ENCODE peak calls at places on chromosomes 12 and 14, in nine cellular contexts. One of them, this sample, is unnamed.

GRCh38 chr14:68677476-68677875 is 115.4 kb downstream of the ZFP36L1 start:
- DNase-seq in astrocyte of the spinal cord: no peak
- DNase-seq in choroid plexus epithelial cell: no peak
- DNase-seq in CD8-positive, alpha-beta T cell: no peak
- DNase-seq in body of pancreas: no peak
- DNase-seq in heart right ventricle: no peak
- DNase-seq in mucosa of descending colon: no peak
- DNase-seq in HCT116: no peak
- DNase-seq in stomach: no peak
- DNase-seq in this sample: no peak

GRCh38 chr12:131038961-131039360 is 85.3 kb downstream of the ADGRD1 start:
- DNase-seq in astrocyte of the spinal cord: no peak
- DNase-seq in choroid plexus epithelial cell: no peak
- DNase-seq in CD8-positive, alpha-beta T cell: no peak
- DNase-seq in body of pancreas: no peak
- DNase-seq in heart right ventricle: no peak
- DNase-seq in mucosa of descending colon: peak
- DNase-seq in HCT116: no peak
- DNase-seq in stomach: no peak
- DNase-seq in this sample: no peak

GRCh38 chr14:101776315-101776714 is 14.8 kb downstream of the PPP2R5C start:
- DNase-seq in astrocyte of the spinal cord: no peak
- DNase-seq in choroid plexus epithelial cell: no peak
- DNase-seq in CD8-positive, alpha-beta T cell: no peak
- DNase-seq in body of pancreas: no peak
- DNase-seq in heart right ventricle: no peak
- DNase-seq in mucosa of descending colon: no peak
- DNase-seq in HCT116: no peak
- DNase-seq in stomach: no peak
- DNase-seq in this sample: no peak

GRCh38 chr12:31346211-31346610 is 20.3 kb upstream of the SINHCAF start:
- DNase-seq in astrocyte of the spinal cord: no peak
- DNase-seq in choroid plexus epithelial cell: no peak
- DNase-seq in CD8-positive, alpha-beta T cell: no peak
- DNase-seq in body of pancreas: no peak
- DNase-seq in heart right ventricle: no peak
- DNase-seq in mucosa of descending colon: no peak
- DNase-seq in HCT116: no peak
- DNase-seq in stomach: no peak
- DNase-seq in this sample: no peak

GRCh38 chr12:2877959-2878732 is 1.1 kb downstream of the RHNO1 start:
- DNase-seq in astrocyte of the spinal cord: peak
- DNase-seq in choroid plexus epithelial cell: peak
- DNase-seq in CD8-positive, alpha-beta T cell: no peak
- DNase-seq in body of pancreas: no peak
- DNase-seq in heart right ventricle: no peak
- DNase-seq in mucosa of descending colon: no peak
- DNase-seq in HCT116: no peak
- DNase-seq in stomach: no peak
- DNase-seq in this sample: peak

GRCh38 chr14:51862171-51862838 is 1.9 kb downstream of the GNG2 start:
- DNase-seq in astrocyte of the spinal cord: no peak
- DNase-seq in choroid plexus epithelial cell: no peak
- DNase-seq in CD8-positive, alpha-beta T cell: no peak
- DNase-seq in body of pancreas: no peak
- DNase-seq in heart right ventricle: no peak
- DNase-seq in mucosa of descending colon: no peak
- DNase-seq in HCT116: no peak
- DNase-seq in stomach: no peak
- DNase-seq in this sample: no peak

GRCh38 chr12:112116232-112117060 is 7.9 kb upstream of the NAA25 start:
- DNase-seq in astrocyte of the spinal cord: peak
- DNase-seq in choroid plexus epithelial cell: peak
- DNase-seq in CD8-positive, alpha-beta T cell: no peak
- DNase-seq in body of pancreas: peak
- DNase-seq in heart right ventricle: peak
- DNase-seq in mucosa of descending colon: no peak
- DNase-seq in HCT116: peak
- DNase-seq in stomach: peak
- DNase-seq in this sample: peak

GRCh38 chr14:74562515-74563232 is 49.4 kb downstream of the LTBP2 start:
- DNase-seq in astrocyte of the spinal cord: peak
- DNase-seq in choroid plexus epithelial cell: peak
- DNase-seq in CD8-positive, alpha-beta T cell: no peak
- DNase-seq in body of pancreas: no peak
- DNase-seq in heart right ventricle: no peak
- DNase-seq in mucosa of descending colon: no peak
- DNase-seq in HCT116: no peak
- DNase-seq in stomach: no peak
- DNase-seq in this sample: no peak

GRCh38 chr14:69571879-69572633 is 2.6 kb downstream of the CCDC177 start:
- DNase-seq in astrocyte of the spinal cord: no peak
- DNase-seq in choroid plexus epithelial cell: peak
- DNase-seq in CD8-positive, alpha-beta T cell: no peak
- DNase-seq in body of pancreas: peak
- DNase-seq in heart right ventricle: no peak
- DNase-seq in mucosa of descending colon: no peak
- DNase-seq in HCT116: no peak
- DNase-seq in stomach: peak
- DNase-seq in this sample: peak

GRCh38 chr12:459430-460258 is at the start of gene B4GALNT3:
- DNase-seq in astrocyte of the spinal cord: no peak
- DNase-seq in choroid plexus epithelial cell: no peak
- DNase-seq in CD8-positive, alpha-beta T cell: no peak
- DNase-seq in body of pancreas: peak
- DNase-seq in heart right ventricle: peak
- DNase-seq in mucosa of descending colon: peak
- DNase-seq in HCT116: peak
- DNase-seq in stomach: peak
- DNase-seq in this sample: no peak

GRCh38 chr12:34292736-34293625 is 270.7 kb downstream of the ALG10 start:
- DNase-seq in astrocyte of the spinal cord: no peak
- DNase-seq in choroid plexus epithelial cell: no peak
- DNase-seq in CD8-positive, alpha-beta T cell: no peak
- DNase-seq in body of pancreas: peak
- DNase-seq in heart right ventricle: peak
- DNase-seq in mucosa of descending colon: peak
- DNase-seq in HCT116: no peak
- DNase-seq in stomach: no peak
- DNase-seq in this sample: no peak

GRCh38 chr14:49971156-49972141 is 78.6 kb downstream of the ARF6 start:
- DNase-seq in astrocyte of the spinal cord: no peak
- DNase-seq in choroid plexus epithelial cell: peak
- DNase-seq in CD8-positive, alpha-beta T cell: peak
- DNase-seq in body of pancreas: no peak
- DNase-seq in heart right ventricle: no peak
- DNase-seq in mucosa of descending colon: no peak
- DNase-seq in HCT116: no peak
- DNase-seq in stomach: no peak
- DNase-seq in this sample: no peak

GRCh38 chr14:49969961-49970360 is 77.1 kb downstream of the ARF6 start:
- DNase-seq in astrocyte of the spinal cord: no peak
- DNase-seq in choroid plexus epithelial cell: no peak
- DNase-seq in CD8-positive, alpha-beta T cell: no peak
- DNase-seq in body of pancreas: no peak
- DNase-seq in heart right ventricle: no peak
- DNase-seq in mucosa of descending colon: no peak
- DNase-seq in HCT116: no peak
- DNase-seq in stomach: no peak
- DNase-seq in this sample: no peak

GRCh38 chr14:49972840-49973239 is 80.0 kb downstream of the ARF6 start:
- DNase-seq in astrocyte of the spinal cord: peak
- DNase-seq in choroid plexus epithelial cell: peak
- DNase-seq in CD8-positive, alpha-beta T cell: peak
- DNase-seq in body of pancreas: peak
- DNase-seq in heart right ventricle: no peak
- DNase-seq in mucosa of descending colon: peak
- DNase-seq in HCT116: peak
- DNase-seq in stomach: peak
- DNase-seq in this sample: peak

GRCh38 chr14:49972199-49972671 is 79.4 kb downstream of the ARF6 start:
- DNase-seq in astrocyte of the spinal cord: peak
- DNase-seq in choroid plexus epithelial cell: peak
- DNase-seq in CD8-positive, alpha-beta T cell: no peak
- DNase-seq in body of pancreas: peak
- DNase-seq in heart right ventricle: no peak
- DNase-seq in mucosa of descending colon: no peak
- DNase-seq in HCT116: no peak
- DNase-seq in stomach: no peak
- DNase-seq in this sample: peak

DNA sequence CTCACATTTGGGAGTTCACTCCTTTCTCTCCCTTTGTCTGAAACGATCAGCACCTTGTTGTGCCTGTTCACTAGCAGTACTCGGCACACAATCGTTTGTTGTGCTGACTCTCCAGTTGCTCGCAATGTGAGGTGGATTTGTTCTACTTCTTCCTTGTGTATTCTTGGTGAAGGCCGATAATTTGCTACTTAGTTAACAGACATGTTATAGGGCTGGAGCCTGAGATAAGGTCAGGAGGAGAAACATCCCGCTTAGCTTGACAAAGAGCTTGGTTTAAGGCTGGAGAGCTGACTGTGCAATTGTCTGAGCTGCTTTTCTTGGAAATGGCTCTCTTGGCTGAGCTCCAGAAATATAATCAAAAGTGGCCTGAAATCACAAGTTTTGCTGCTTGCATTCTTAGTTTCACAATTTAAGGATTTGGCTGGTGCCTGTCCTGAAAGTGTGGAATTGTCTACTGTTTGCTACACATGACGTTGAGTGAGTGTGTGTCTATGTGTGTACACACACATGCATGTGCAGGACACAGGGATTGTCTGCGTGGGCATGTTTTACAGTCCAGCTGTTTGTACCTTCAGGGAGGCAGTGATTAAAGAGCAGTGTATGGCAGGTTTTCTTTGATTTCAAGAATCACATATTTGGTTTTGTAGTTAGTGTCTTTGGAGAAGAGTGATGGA is 77.7 kb downstream of the ARF6 start:
- DNase-seq in astrocyte of the spinal cord: peak
- DNase-seq in choroid plexus epithelial cell: peak
- DNase-seq in CD8-positive, alpha-beta T cell: no peak
- DNase-seq in body of pancreas: no peak
- DNase-seq in heart right ventricle: no peak
- DNase-seq in mucosa of descending colon: no peak
- DNase-seq in HCT116: no peak
- DNase-seq in stomach: peak
- DNase-seq in this sample: peak
- H3K4me3 ChIP-seq in astrocyte of the spinal cord: no peak
- H3K4me3 ChIP-seq in choroid plexus epithelial cell: no peak
- H3K4me3 ChIP-seq in CD8-positive, alpha-beta T cell: peak
- H3K4me3 ChIP-seq in body of pancreas: no peak
- H3K4me3 ChIP-seq in heart right ventricle: no peak
- H3K4me3 ChIP-seq in mucosa of descending colon: no peak
- H3K4me3 ChIP-seq in HCT116: no peak
- H3K4me3 ChIP-seq in stomach: no peak
- H3K4me3 ChIP-seq in this sample: no peak

GRCh38 chr12:117193903-117194302 is 3.6 kb upstream of the FBXO21 start:
- DNase-seq in astrocyte of the spinal cord: no peak
- DNase-seq in choroid plexus epithelial cell: no peak
- DNase-seq in CD8-positive, alpha-beta T cell: no peak
- DNase-seq in body of pancreas: no peak
- DNase-seq in heart right ventricle: no peak
- DNase-seq in mucosa of descending colon: no peak
- DNase-seq in HCT116: no peak
- DNase-seq in stomach: no peak
- DNase-seq in this sample: no peak
- TF ChIP-seq CTCF in astrocyte of the spinal cord: no peak
- TF ChIP-seq CTCF in choroid plexus epithelial cell: no peak
- TF ChIP-seq CTCF in CD8-positive, alpha-beta T cell: no peak
- TF ChIP-seq CTCF in body of pancreas: no peak
- TF ChIP-seq CTCF in heart right ventricle: no peak
- TF ChIP-seq CTCF in mucosa of descending colon: no peak
- TF ChIP-seq CTCF in HCT116: no peak
- TF ChIP-seq CTCF in stomach: no peak
- TF ChIP-seq CTCF in this sample: no peak

DNA sequence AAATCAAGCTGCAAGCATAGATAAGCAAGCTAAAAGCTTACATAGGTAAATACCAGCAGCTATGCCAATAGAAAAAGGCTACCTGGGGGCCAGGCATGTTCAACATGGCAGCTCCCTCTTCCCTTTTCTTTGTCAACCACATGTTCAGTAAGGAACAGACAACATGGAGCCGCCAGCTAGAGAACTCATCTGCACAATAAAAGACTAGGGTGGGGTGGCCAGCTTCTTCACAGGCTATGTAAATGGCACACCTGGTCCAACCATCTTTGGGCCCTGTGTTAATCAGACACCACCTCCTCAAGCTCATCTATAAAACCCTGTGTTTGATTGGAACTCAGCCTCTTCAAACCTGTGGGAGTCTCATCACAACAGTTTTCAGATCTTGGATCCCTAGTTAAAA is 129.8 kb upstream of the TMPO start:
- DNase-seq in astrocyte of the spinal cord: no peak
- DNase-seq in choroid plexus epithelial cell: no peak
- DNase-seq in CD8-positive, alpha-beta T cell: no peak
- DNase-seq in body of pancreas: no peak
- DNase-seq in heart right ventricle: no peak
- DNase-seq in mucosa of descending colon: no peak
- DNase-seq in HCT116: no peak
- DNase-seq in stomach: no peak
- DNase-seq in this sample: no peak
- H3K4me3 ChIP-seq in astrocyte of the spinal cord: no peak
- H3K4me3 ChIP-seq in choroid plexus epithelial cell: no peak
- H3K4me3 ChIP-seq in CD8-positive, alpha-beta T cell: no peak
- H3K4me3 ChIP-seq in body of pancreas: no peak
- H3K4me3 ChIP-seq in heart right ventricle: no peak
- H3K4me3 ChIP-seq in mucosa of descending colon: no peak
- H3K4me3 ChIP-seq in HCT116: no peak
- H3K4me3 ChIP-seq in stomach: no peak
- H3K4me3 ChIP-seq in this sample: no peak

GRCh38 chr12:118053071-118053985 is 7.7 kb downstream of the WSB2 start:
- DNase-seq in astrocyte of the spinal cord: no peak
- DNase-seq in choroid plexus epithelial cell: no peak
- DNase-seq in CD8-positive, alpha-beta T cell: no peak
- DNase-seq in body of pancreas: no peak
- DNase-seq in heart right ventricle: no peak
- DNase-seq in mucosa of descending colon: no peak
- DNase-seq in HCT116: no peak
- DNase-seq in stomach: no peak
- DNase-seq in this sample: peak

GRCh38 chr12:118052324-118053070 is 8.5 kb downstream of the WSB2 start:
- DNase-seq in astrocyte of the spinal cord: peak
- DNase-seq in choroid plexus epithelial cell: peak
- DNase-seq in CD8-positive, alpha-beta T cell: no peak
- DNase-seq in body of pancreas: peak
- DNase-seq in heart right ventricle: peak
- DNase-seq in mucosa of descending colon: peak
- DNase-seq in HCT116: peak
- DNase-seq in stomach: peak
- DNase-seq in this sample: peak

GRCh38 chr12:118055865-118056773 is 4.9 kb downstream of the WSB2 start:
- DNase-seq in astrocyte of the spinal cord: no peak
- DNase-seq in choroid plexus epithelial cell: no peak
- DNase-seq in CD8-positive, alpha-beta T cell: no peak
- DNase-seq in body of pancreas: peak
- DNase-seq in heart right ventricle: no peak
- DNase-seq in mucosa of descending colon: no peak
- DNase-seq in HCT116: no peak
- DNase-seq in stomach: peak
- DNase-seq in this sample: no peak

GRCh38 chr12:118058227-118058626 is 2.8 kb downstream of the WSB2 start:
- DNase-seq in astrocyte of the spinal cord: no peak
- DNase-seq in choroid plexus epithelial cell: no peak
- DNase-seq in CD8-positive, alpha-beta T cell: no peak
- DNase-seq in body of pancreas: no peak
- DNase-seq in heart right ventricle: no peak
- DNase-seq in mucosa of descending colon: no peak
- DNase-seq in HCT116: no peak
- DNase-seq in stomach: no peak
- DNase-seq in this sample: no peak

GRCh38 chr12:118055144-118055557 is 5.8 kb downstream of the WSB2 start:
- DNase-seq in astrocyte of the spinal cord: peak
- DNase-seq in choroid plexus epithelial cell: peak
- DNase-seq in CD8-positive, alpha-beta T cell: peak
- DNase-seq in body of pancreas: peak
- DNase-seq in heart right ventricle: peak
- DNase-seq in mucosa of descending colon: no peak
- DNase-seq in HCT116: no peak
- DNase-seq in stomach: peak
- DNase-seq in this sample: peak
- TF ChIP-seq CTCF in astrocyte of the spinal cord: peak
- TF ChIP-seq CTCF in choroid plexus epithelial cell: peak
- TF ChIP-seq CTCF in CD8-positive, alpha-beta T cell: peak
- TF ChIP-seq CTCF in body of pancreas: peak
- TF ChIP-seq CTCF in heart right ventricle: peak
- TF ChIP-seq CTCF in mucosa of descending colon: peak
- TF ChIP-seq CTCF in HCT116: peak
- TF ChIP-seq CTCF in stomach: no peak
- TF ChIP-seq CTCF in this sample: peak

This sample was measured in cardiac fibroblast.